ENCODE peak calls at places on chromosome 14, in eight cellular contexts. F is HCT116, O is A549, P is psoas muscle, Q is cardiac muscle cell, B is IMR-90, D is neuronal stem cell, W is GM23248. I is an unnamed sample. For H3K4me1 and H3K9me3, the result is how much of the 10 kb centered on the place peaks cover.

GRCh38 chr14:45891417-45892080 is 638.5 kb upstream of the MIS18BP1 start:
- DNase-seq in W (no peak), Q (no peak), O (no peak), F (no peak), P (no peak), B (no peak), D (peak), I (no peak)

GRCh38 chr14:77158175-77158908 is 16.8 kb upstream of the ZDHHC22 start:
- DNase-seq in P (peak), F (no peak), B (peak), D (peak), W (peak), Q (peak), O (no peak), I (no peak)

GRCh38 chr14:60758875-60759274 is 24.3 kb downstream of the MNAT1 start:
- DNase-seq in D (no peak), F (no peak), O (no peak), W (no peak), B (peak), P (no peak), Q (no peak), I (no peak)

GRCh38 chr14:31619440-31619839 is 58.2 kb downstream of the NUBPL start:
- DNase-seq in W (no peak), F (no peak), O (no peak), D (no peak), B (no peak), Q (no peak), P (no peak), I (no peak)

GRCh38 chr14:74085047-74085637 is 386 bp downstream of the LIN52 start:
- DNase-seq in D (peak), Q (peak), O (peak), B (peak), W (peak), P (peak), F (no peak), I (no peak)

GRCh38 chr14:100824156-100824555 is 1.8 kb upstream of the MEG3 start:
- DNase-seq in O (no peak), B (peak), W (no peak), D (no peak), F (no peak), P (peak), Q (peak), I (no peak)

GRCh38 chr14:81412779-81413178 is 12.7 kb upstream of the STON2 start:
- DNase-seq in B (no peak), D (no peak), P (no peak), F (no peak), Q (no peak), W (no peak), O (no peak), I (no peak)

GRCh38 chr14:101120636-101121398 is 217.3 kb upstream of the RTL1 start:
- DNase-seq in W (no peak), F (no peak), B (no peak), D (no peak), O (no peak), P (peak), Q (no peak), I (no peak)

GRCh38 chr14:25461780-25462179 is 411.8 kb upstream of the STXBP6 start:
- DNase-seq in Q (no peak), O (no peak), W (no peak), D (no peak), B (no peak), P (no peak), F (no peak), I (no peak)

GRCh38 chr14:71751264-71751663 is 181.0 kb upstream of the RGS6 start:
- DNase-seq in F (no peak), Q (no peak), O (no peak), B (peak), D (no peak), W (no peak), P (no peak), I (no peak)

GRCh38 chr14:33435911-33436310 is 497.2 kb downstream of the NPAS3 start:
- DNase-seq in D (no peak), B (peak), Q (peak), P (no peak), F (no peak), O (no peak), W (peak), I (no peak)

GRCh38 chr14:24237463-24237955 is 4.8 kb downstream of the GMPR2 start:
- DNase-seq in D (no peak), P (no peak), W (no peak), Q (no peak), F (no peak), B (no peak), O (no peak), I (no peak)

GRCh38 chr14:37551119-37551518 is 43.9 kb downstream of the FOXA1 start:
- DNase-seq in Q (no peak), P (no peak), B (no peak), D (no peak), F (no peak), O (no peak), W (no peak), I (no peak)

GRCh38 chr14:23091294-23092225 is 3.4 kb downstream of the ACIN1 start:
- DNase-seq in F (no peak), P (no peak), O (no peak), Q (no peak), B (no peak), D (no peak), W (no peak), I (no peak)

GRCh38 chr14:44449694-44450093 is 57.4 kb downstream of the FSCB start:
- DNase-seq in D (no peak), B (no peak), F (no peak), O (no peak), W (no peak), Q (no peak), P (no peak), I (no peak)

GRCh38 chr14:102732924-102733323 is 44.3 kb upstream of the TRAF3 start:
- DNase-seq in D (no peak), Q (no peak), O (no peak), B (no peak), P (no peak), W (no peak), F (no peak), I (no peak)

GRCh38 chr14:100606687-100607610 is 19.7 kb upstream of the BEGAIN start:
- DNase-seq in P (no peak), O (no peak), Q (no peak), W (no peak), B (no peak), D (no peak), F (no peak), I (no peak)

GRCh38 chr14:76305474-76305826 is 70.5 kb upstream of the ESRRB start:
- DNase-seq in Q (no peak), D (no peak), F (no peak), O (no peak), P (no peak), W (no peak), B (no peak), I (no peak)

GRCh38 chr14:64444984-64445845 is 20.1 kb upstream of the AKAP5 start:
- DNase-seq in W (peak), D (no peak), Q (peak), P (no peak), F (no peak), O (no peak), B (peak), I (no peak)

GRCh38 chr14:85960781-85961180 is 430.8 kb downstream of the FLRT2 start:
- DNase-seq in F (no peak), W (no peak), D (no peak), Q (no peak), B (no peak), P (no peak), O (no peak), I (no peak)

GRCh38 chr14:21526672-21527319 is 650 bp upstream of the SALL2 start:
- DNase-seq in D (peak), W (no peak), P (no peak), F (no peak), O (no peak), B (no peak), Q (no peak), I (no peak)

GRCh38 chr14:50943261-50943942 is 881 bp downstream of the PYGL start:
- DNase-seq in D (peak), O (peak), W (peak), Q (peak), F (peak), P (peak), B (peak), I (no peak)

GRCh38 chr14:98028156-98028555 is 1231.0 kb downstream of the VRK1 start:
- DNase-seq in W (no peak), D (no peak), B (no peak), F (no peak), P (no peak), O (no peak), Q (no peak), I (no peak)

GRCh38 chr14:56129941-56130340 is 11.7 kb downstream of the PELI2 start:
- DNase-seq in B (no peak), W (peak), F (no peak), Q (peak), P (peak), O (no peak), D (no peak), I (no peak)

GRCh38 chr14:53875337-53875897 is 81.2 kb downstream of the BMP4 start:
- DNase-seq in O (no peak), D (no peak), W (no peak), B (no peak), F (no peak), Q (peak), P (no peak), I (no peak)

GRCh38 chr14:97407701-97408407 is 610.7 kb downstream of the VRK1 start:
- DNase-seq in O (no peak), B (no peak), D (no peak), P (no peak), Q (no peak), W (no peak), F (no peak), I (no peak)

GRCh38 chr14:105248368-105249174 is at the start of gene BTBD6:
- DNase-seq in Q (peak), F (peak), D (peak), W (peak), P (peak), O (peak), B (peak), I (peak)
- H3K4me1 ChIP-seq in Q (under half), F (under half), D (under half), W (under half), P (under half), O (under half), B (under half), I (under half)

DNA sequence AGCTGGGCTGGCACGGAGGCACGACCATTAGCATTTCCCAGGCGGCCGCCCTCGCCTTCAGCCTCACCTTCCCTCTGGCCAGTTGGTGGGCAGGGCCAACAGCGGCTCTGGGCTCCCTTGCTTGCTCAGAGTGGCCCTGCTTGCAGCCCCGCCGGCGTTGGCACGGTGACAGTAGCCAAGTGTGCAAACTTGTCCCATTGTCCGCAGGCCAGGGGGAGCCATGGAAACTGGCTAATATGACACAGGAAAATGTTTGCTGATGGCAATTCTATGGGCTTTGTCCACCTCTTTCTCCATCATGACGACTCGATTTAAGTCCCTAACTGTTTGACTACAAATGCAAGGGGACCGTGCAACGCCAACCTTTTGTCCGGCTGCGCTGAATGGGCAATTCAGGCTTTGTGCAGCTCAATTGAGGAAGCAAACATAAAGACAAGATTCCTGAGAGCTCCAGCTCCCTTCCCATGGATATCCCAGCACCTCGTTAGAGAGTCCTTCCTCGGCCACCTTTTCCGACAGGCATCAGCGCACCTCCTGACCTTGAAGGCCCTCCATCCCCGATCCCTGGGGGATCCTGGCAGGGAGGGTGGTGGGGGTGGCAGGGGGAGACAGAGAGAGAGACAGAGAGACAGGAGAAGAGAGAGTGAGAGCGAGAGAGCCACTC is 803 bp upstream of the FAM181A start:
- DNase-seq in O (no peak), B (no peak), D (peak), P (no peak), Q (no peak), W (no peak), F (no peak), I (no peak)
- H3K27ac ChIP-seq in O (no peak), B (no peak), D (peak), P (no peak), Q (no peak), W (no peak), F (no peak), I (no peak)

DNA sequence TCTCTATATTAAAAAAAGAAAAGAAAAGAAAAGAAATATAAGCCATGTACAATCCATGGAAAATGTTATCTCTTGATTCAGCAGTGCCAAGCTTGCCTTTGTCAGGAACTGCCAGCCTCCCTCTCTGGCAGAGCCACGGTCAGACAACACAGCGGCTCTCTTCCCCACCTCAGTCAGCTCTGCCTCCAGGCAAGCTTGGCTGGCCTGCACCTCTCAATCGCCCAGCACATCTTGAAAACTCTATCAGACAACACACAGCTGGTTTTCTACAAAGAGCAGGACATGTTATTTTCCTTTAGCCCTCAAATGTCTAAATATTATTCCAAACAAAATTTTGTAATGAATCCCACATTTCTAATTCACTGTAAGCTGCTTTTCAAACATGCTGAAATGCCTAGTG is 20.0 kb upstream of the GCH1 start:
- DNase-seq in O (no peak), W (no peak), P (no peak), D (no peak), F (no peak), B (peak), Q (no peak), I (no peak)
- H3K9me3 ChIP-seq in O (under half), W (under half), P (under half), D (under half), F (under half), B (under half), Q (under half), I (under half)

GRCh38 chr14:99415496-99416281 is 65.0 kb downstream of the SETD3 start:
- DNase-seq in P (no peak), F (peak), B (peak), Q (peak), D (peak), W (peak), O (peak), I (peak)

GRCh38 chr14:99412122-99413061 is 68.3 kb downstream of the SETD3 start:
- DNase-seq in D (no peak), P (no peak), W (no peak), F (no peak), B (peak), Q (peak), O (no peak), I (no peak)

GRCh38 chr14:99413972-99414371 is 66.7 kb downstream of the SETD3 start:
- DNase-seq in B (no peak), Q (no peak), P (no peak), W (no peak), D (no peak), O (no peak), F (no peak), I (no peak)

GRCh38 chr14:99410019-99410418 is 70.6 kb downstream of the SETD3 start:
- DNase-seq in O (no peak), F (no peak), W (no peak), B (no peak), Q (no peak), D (no peak), P (no peak), I (no peak)

GRCh38 chr14:99413172-99413571 is 67.5 kb downstream of the SETD3 start:
- DNase-seq in P (no peak), D (no peak), O (no peak), Q (no peak), F (no peak), B (no peak), W (no peak), I (no peak)
- H3K4me1 ChIP-seq in P (under half), D (under half), O (under half), Q (under half), F (under half), B (under half), W (under half), I (under half)

GRCh38 chr14:58787601-58788000 is 149.8 kb downstream of the DACT1 start:
- DNase-seq in W (peak), O (no peak), F (no peak), Q (no peak), P (no peak), B (no peak), D (no peak), I (no peak)
- H3K27ac ChIP-seq in W (no peak), O (no peak), F (no peak), Q (no peak), P (no peak), B (no peak), D (no peak), I (no peak)

GRCh38 chr14:20118795-20119194 is 8.3 kb downstream of the OR4K17 start:
- DNase-seq in O (no peak), B (no peak), Q (no peak), D (no peak), P (no peak), F (no peak), W (no peak), I (no peak)

GRCh38 chr14:20112321-20112720 is 1.8 kb downstream of the OR4K17 start:
- DNase-seq in W (no peak), D (no peak), B (no peak), P (no peak), Q (no peak), F (no peak), O (no peak), I (no peak)

DNA sequence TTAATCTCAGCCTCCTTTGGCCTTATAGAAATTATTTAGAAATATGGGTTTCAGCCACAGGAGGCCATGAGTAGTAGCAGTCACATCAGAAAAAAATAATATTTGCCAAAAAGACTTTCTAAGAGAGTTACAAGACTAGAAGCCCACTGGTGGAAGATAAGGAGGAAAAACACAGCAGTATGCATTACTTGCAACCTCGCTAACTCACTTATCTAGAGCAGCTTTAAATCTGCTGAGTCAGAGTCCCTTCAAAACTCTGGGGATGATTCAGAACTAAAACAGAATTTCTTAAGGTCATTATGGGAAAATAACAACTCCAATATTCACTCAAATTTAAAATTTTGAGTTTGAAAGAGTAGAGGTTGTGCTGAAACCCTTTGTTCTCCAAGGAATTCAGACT is 6.2 kb downstream of the OR4K17 start:
- DNase-seq in Q (no peak), O (no peak), P (no peak), W (no peak), D (no peak), B (no peak), F (no peak), I (no peak)
- H3K9me3 ChIP-seq in Q (under half), O (under half), P (under half), W (under half), D (under half), B (under half), F (under half), I (under half)

DNA sequence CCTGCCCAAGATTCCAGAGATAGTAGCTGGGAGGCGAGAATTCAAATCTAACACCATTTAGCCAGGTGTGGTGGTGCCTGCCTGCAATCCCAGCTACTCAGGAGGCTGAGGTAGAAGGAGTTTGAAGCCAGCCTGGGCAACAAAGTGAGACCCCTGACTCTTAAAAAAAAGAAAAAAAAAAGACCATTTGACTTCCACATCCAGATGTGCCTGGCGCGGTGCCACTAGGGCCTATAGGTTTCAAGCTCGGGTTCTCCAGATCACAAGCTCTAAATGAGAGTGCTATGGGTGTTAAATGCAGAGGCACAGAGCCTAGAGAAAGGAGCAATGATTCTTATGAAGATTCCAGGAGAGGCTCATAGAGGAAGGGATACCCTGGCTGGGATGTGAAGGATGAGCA is 22.5 kb downstream of the SYNE3 start:
- DNase-seq in O (no peak), D (no peak), F (no peak), P (no peak), Q (no peak), W (no peak), B (no peak), I (no peak)
- H3K4me1 ChIP-seq in O (under half), D (under half), F (under half), P (under half), Q (under half), W (under half), B (under half), I (under half)

DNA sequence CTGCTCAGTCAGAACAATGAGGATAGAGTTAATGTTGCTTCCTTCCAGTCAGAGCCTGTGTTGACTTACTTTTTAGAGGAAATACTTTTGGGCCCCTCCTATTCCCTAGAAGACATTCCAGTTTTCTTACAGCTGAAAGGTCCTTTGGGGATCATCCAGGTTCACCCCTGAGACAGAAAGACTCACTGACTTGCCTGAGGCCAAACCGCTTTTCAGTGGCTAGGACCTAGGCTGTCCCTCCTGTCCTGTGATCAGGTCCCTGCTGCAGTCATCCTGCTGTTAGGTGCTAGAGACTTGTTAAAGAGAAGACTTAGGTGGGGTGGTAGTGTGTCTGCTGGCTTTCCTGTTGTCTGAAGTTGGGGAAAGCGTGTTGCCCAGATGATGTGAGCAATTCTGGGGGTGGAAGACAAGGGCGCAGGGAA is 39.6 kb downstream of the SUSD6 start:
- DNase-seq in Q (peak), P (no peak), O (no peak), W (peak), F (no peak), B (no peak), D (no peak), I (no peak)
- H3K27ac ChIP-seq in Q (peak), P (no peak), O (peak), W (peak), F (no peak), B (no peak), D (no peak), I (no peak)

GRCh38 chr14:28673056-28673455 is 93.5 kb upstream of the FOXG1 start:
- DNase-seq in D (no peak), P (no peak), F (no peak), B (no peak), Q (no peak), O (no peak), W (no peak), I (no peak)
- H3K9me3 ChIP-seq in D (under half), P (under half), F (under half), B (under half), Q (under half), O (under half), W (under half), I (under half)

DNA sequence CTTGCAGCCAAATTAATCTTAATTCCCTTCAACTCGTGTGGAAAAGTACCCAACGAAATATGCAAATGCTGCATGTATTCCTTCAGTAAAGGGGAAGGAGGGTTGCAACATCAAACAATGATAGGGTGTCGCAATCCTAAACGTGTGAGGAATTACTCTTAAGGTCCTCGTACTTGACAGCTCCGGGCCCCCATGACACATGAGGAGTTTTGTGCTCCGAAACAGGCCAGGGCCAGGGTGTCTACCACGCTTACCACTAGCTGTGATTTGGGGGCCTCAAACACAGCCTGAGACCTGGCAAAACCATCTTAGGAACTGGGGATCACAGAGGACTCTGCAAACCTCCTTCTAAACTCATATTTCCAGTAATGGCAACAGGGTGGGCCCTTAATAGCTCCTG is 20.4 kb downstream of the FOS start:
- DNase-seq in F (no peak), B (no peak), P (peak), O (no peak), Q (peak), D (no peak), W (peak), I (no peak)
- H3K4me1 ChIP-seq in F (under half), B (under half), P (under half), O (under half), Q (under half), D (under half), W (under half), I (under half)

I was measured in naive thymus-derived CD4-positive, alpha-beta T cell.